ENCODE peak calls at places on chromosomes 1 and 21, in five cellular contexts. One of them, this sample, is unnamed.

GRCh38 chr1:96492236-96492635 is 229.3 kb upstream of the PTBP2 start:
- DNase-seq in cardiac muscle cell: peak; percentile 7
- DNase-seq in upper lobe of right lung: no peak
- DNase-seq in HepG2: no peak
- DNase-seq in uterus: no peak
- DNase-seq in this sample: no peak

GRCh38 chr1:230265200-230266115 is 160.7 kb downstream of the PGBD5 start:
- DNase-seq in cardiac muscle cell: no peak
- DNase-seq in HepG2: no peak
- DNase-seq in uterus: no peak
- DNase-seq in upper lobe of right lung: peak; percentile 48
- DNase-seq in this sample: no peak

GRCh38 chr1:28340221-28340974 is 11.6 kb downstream of the MED18 start:
- DNase-seq in uterus: no peak
- DNase-seq in HepG2: no peak
- DNase-seq in cardiac muscle cell: no peak
- DNase-seq in upper lobe of right lung: no peak
- DNase-seq in this sample: no peak

GRCh38 chr1:53340660-53341520 is 13.0 kb upstream of the LRP8 start:
- DNase-seq in HepG2: no peak
- DNase-seq in cardiac muscle cell: no peak
- DNase-seq in uterus: no peak
- DNase-seq in upper lobe of right lung: peak; percentile 41
- DNase-seq in this sample: no peak

GRCh38 chr1:92538413-92539061 is 51.8 kb upstream of the GFI1 start:
- DNase-seq in HepG2: no peak
- DNase-seq in cardiac muscle cell: no peak
- DNase-seq in uterus: no peak
- DNase-seq in upper lobe of right lung: no peak
- DNase-seq in this sample: no peak

GRCh38 chr1:15352122-15352957 is 57.3 kb upstream of the EFHD2 start:
- DNase-seq in HepG2: peak; percentile 80
- DNase-seq in cardiac muscle cell: peak; percentile 62
- DNase-seq in uterus: no peak
- DNase-seq in upper lobe of right lung: no peak
- DNase-seq in this sample: no peak

GRCh38 chr1:26472330-26472900 is at the start of gene HMGN2:
- DNase-seq in upper lobe of right lung: peak; percentile 96
- DNase-seq in cardiac muscle cell: peak; percentile 90
- DNase-seq in HepG2: peak; percentile 82
- DNase-seq in uterus: peak; percentile 91
- DNase-seq in this sample: peak; percentile 93

GRCh38 chr1:99825098-99825497 is 25.1 kb upstream of the AGL start:
- DNase-seq in upper lobe of right lung: no peak
- DNase-seq in uterus: no peak
- DNase-seq in cardiac muscle cell: no peak
- DNase-seq in HepG2: no peak
- DNase-seq in this sample: no peak

GRCh38 chr1:209835782-209836298 is 8.1 kb downstream of the UTP25 start:
- DNase-seq in cardiac muscle cell: peak; percentile 9
- DNase-seq in uterus: no peak
- DNase-seq in upper lobe of right lung: no peak
- DNase-seq in HepG2: no peak
- DNase-seq in this sample: no peak

GRCh38 chr1:79472067-79472656 is 465.6 kb upstream of the ADGRL4 start:
- DNase-seq in HepG2: no peak
- DNase-seq in cardiac muscle cell: no peak
- DNase-seq in uterus: no peak
- DNase-seq in upper lobe of right lung: no peak
- DNase-seq in this sample: no peak

GRCh38 chr1:67608661-67609571 is 76.1 kb upstream of the GADD45A start:
- DNase-seq in cardiac muscle cell: peak; percentile 7
- DNase-seq in uterus: no peak
- DNase-seq in HepG2: no peak
- DNase-seq in upper lobe of right lung: no peak
- DNase-seq in this sample: no peak

GRCh38 chr1:172287207-172287606 is 133.3 kb upstream of the C1orf105 start:
- DNase-seq in cardiac muscle cell: peak; percentile 83
- DNase-seq in HepG2: no peak
- DNase-seq in uterus: peak; percentile 75
- DNase-seq in upper lobe of right lung: no peak
- DNase-seq in this sample: no peak

GRCh38 chr1:179080866-179081695 is 789 bp upstream of the TOR3A start:
- DNase-seq in upper lobe of right lung: no peak
- DNase-seq in HepG2: no peak
- DNase-seq in uterus: no peak
- DNase-seq in cardiac muscle cell: no peak
- DNase-seq in this sample: no peak

GRCh38 chr1:199172286-199173124 is 533.7 kb downstream of the PTPRC start:
- DNase-seq in upper lobe of right lung: no peak
- DNase-seq in HepG2: no peak
- DNase-seq in uterus: no peak
- DNase-seq in cardiac muscle cell: no peak
- DNase-seq in this sample: no peak

GRCh38 chr1:228392111-228392936 is 14.3 kb downstream of the TRIM11 start:
- DNase-seq in cardiac muscle cell: no peak
- DNase-seq in HepG2: no peak
- DNase-seq in uterus: no peak
- DNase-seq in upper lobe of right lung: peak; percentile 36
- DNase-seq in this sample: no peak

GRCh38 chr21:42234464-42235241 is 15.7 kb downstream of the ABCG1 start:
- DNase-seq in HepG2: peak; percentile 4
- DNase-seq in uterus: peak; percentile 55
- DNase-seq in upper lobe of right lung: peak; percentile 88
- DNase-seq in cardiac muscle cell: peak; percentile 40
- DNase-seq in this sample: peak; percentile 47

GRCh38 chr1:221576268-221576667 is 165.6 kb downstream of the DUSP10 start:
- DNase-seq in uterus: no peak
- DNase-seq in HepG2: no peak
- DNase-seq in cardiac muscle cell: peak; percentile 33
- DNase-seq in upper lobe of right lung: no peak
- DNase-seq in this sample: no peak

GRCh38 chr1:17075470-17076255 is 21.8 kb upstream of the SDHB start:
- DNase-seq in cardiac muscle cell: peak; percentile 11
- DNase-seq in uterus: no peak
- DNase-seq in HepG2: peak; percentile 37
- DNase-seq in upper lobe of right lung: no peak
- DNase-seq in this sample: no peak

GRCh38 chr1:55635856-55636255 is 420.7 kb upstream of the USP24 start:
- DNase-seq in cardiac muscle cell: peak; percentile 15
- DNase-seq in HepG2: no peak
- DNase-seq in uterus: no peak
- DNase-seq in upper lobe of right lung: no peak
- DNase-seq in this sample: no peak

GRCh38 chr1:10896673-10897072 is 100.2 kb upstream of the CASZ1 start:
- DNase-seq in uterus: no peak
- DNase-seq in HepG2: no peak
- DNase-seq in upper lobe of right lung: no peak
- DNase-seq in cardiac muscle cell: no peak
- DNase-seq in this sample: no peak

GRCh38 chr1:167555971-167556714 is 2.6 kb upstream of the CREG1 start:
- DNase-seq in cardiac muscle cell: peak; percentile 86
- DNase-seq in HepG2: peak; percentile 58
- DNase-seq in upper lobe of right lung: peak; percentile 75
- DNase-seq in uterus: peak; percentile 61
- DNase-seq in this sample: peak; percentile 78

GRCh38 chr1:53336146-53336545 is 8.3 kb upstream of the LRP8 start:
- DNase-seq in HepG2: no peak
- DNase-seq in uterus: no peak
- DNase-seq in cardiac muscle cell: no peak
- DNase-seq in upper lobe of right lung: peak; percentile 23
- DNase-seq in this sample: no peak

GRCh38 chr21:45378258-45378966 is 26.6 kb upstream of the COL18A1 start:
- DNase-seq in cardiac muscle cell: no peak
- DNase-seq in upper lobe of right lung: peak; percentile 48
- DNase-seq in HepG2: no peak
- DNase-seq in uterus: no peak
- DNase-seq in this sample: peak; percentile 26

GRCh38 chr1:27350673-27351540 is 9.1 kb downstream of the SYTL1 start:
- DNase-seq in upper lobe of right lung: peak; percentile 79
- DNase-seq in HepG2: peak; percentile 66
- DNase-seq in uterus: no peak
- DNase-seq in cardiac muscle cell: peak; percentile 60
- DNase-seq in this sample: peak; percentile 86

GRCh38 chr1:16727190-16728111 is 12.9 kb upstream of the RNU1-4 start:
- DNase-seq in upper lobe of right lung: peak; percentile 66
- DNase-seq in cardiac muscle cell: peak; percentile 22
- DNase-seq in uterus: peak; percentile 25
- DNase-seq in HepG2: peak; percentile 57
- DNase-seq in this sample: no peak

GRCh38 chr1:82019512-82019911 is 218.8 kb downstream of the ADGRL2 start:
- DNase-seq in uterus: no peak
- DNase-seq in cardiac muscle cell: no peak
- DNase-seq in HepG2: no peak
- DNase-seq in upper lobe of right lung: no peak
- DNase-seq in this sample: no peak

GRCh38 chr1:58739851-58740466 is 40.1 kb upstream of the MYSM1 start:
- DNase-seq in HepG2: peak; percentile 52
- DNase-seq in cardiac muscle cell: peak; percentile 79
- DNase-seq in upper lobe of right lung: no peak
- DNase-seq in uterus: no peak
- DNase-seq in this sample: no peak

GRCh38 chr1:21331752-21332480 is 41.7 kb upstream of the ECE1 start:
- DNase-seq in uterus: no peak
- DNase-seq in cardiac muscle cell: no peak
- DNase-seq in HepG2: no peak
- DNase-seq in upper lobe of right lung: no peak
- DNase-seq in this sample: no peak
- H3K4me1 ChIP-seq in uterus: peaks cover 38% of the 10 kb centered on the region
- H3K4me1 ChIP-seq in cardiac muscle cell: peaks cover 29% of the 10 kb centered on the region
- H3K4me1 ChIP-seq in HepG2: peaks cover 94% of the 10 kb centered on the region
- H3K4me1 ChIP-seq in upper lobe of right lung: peaks cover 61% of the 10 kb centered on the region
- H3K4me1 ChIP-seq in this sample: peaks cover 12% of the 10 kb centered on the region

DNA sequence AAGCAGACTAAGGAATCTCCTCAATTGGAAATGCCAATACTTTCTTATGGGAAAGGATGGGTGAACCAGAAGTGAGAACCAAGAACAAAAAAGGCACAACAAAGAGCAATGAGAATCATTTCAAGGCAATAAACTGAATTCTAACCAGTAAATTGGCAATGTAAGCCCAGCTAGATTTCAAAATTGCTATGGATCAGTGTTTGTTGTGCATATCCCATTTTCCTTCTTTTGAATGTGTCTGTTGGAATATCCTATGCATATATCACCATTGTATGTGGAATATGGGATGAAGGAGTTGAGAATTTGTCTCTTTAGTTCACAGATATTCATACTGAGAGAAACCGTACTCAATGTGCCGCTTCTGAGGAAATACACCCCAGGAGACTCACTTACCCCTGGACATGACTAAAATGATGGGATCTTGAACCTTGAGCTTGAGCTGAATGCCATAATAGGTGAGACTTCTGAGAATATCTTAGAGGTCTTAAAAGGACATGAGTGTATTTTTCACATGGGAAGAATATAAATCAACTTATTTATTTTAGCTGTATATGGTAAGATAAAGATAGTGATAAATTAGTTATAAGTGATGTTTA is 216.0 kb downstream of the BACH1 start:
- DNase-seq in uterus: no peak
- DNase-seq in upper lobe of right lung: no peak
- DNase-seq in cardiac muscle cell: no peak
- DNase-seq in HepG2: no peak
- DNase-seq in this sample: no peak
- H3K4me3 ChIP-seq in uterus: no peak overlapping the region
- H3K4me3 ChIP-seq in upper lobe of right lung: no peak overlapping the region
- H3K4me3 ChIP-seq in cardiac muscle cell: no peak overlapping the region
- H3K4me3 ChIP-seq in HepG2: no peak overlapping the region
- H3K4me3 ChIP-seq in this sample: no peak overlapping the region

GRCh38 chr1:206074839-206075238 is 21.9 kb downstream of the RHEX start:
- DNase-seq in cardiac muscle cell: peak; percentile 15
- DNase-seq in upper lobe of right lung: no peak
- DNase-seq in HepG2: no peak
- DNase-seq in uterus: no peak
- DNase-seq in this sample: no peak
- TF ChIP-seq CTCF in cardiac muscle cell: peak; percentile 17
- TF ChIP-seq CTCF in upper lobe of right lung: no peak
- TF ChIP-seq CTCF in HepG2: no peak
- TF ChIP-seq CTCF in uterus: no peak
- TF ChIP-seq CTCF in this sample: no peak

GRCh38 chr1:184416921-184417320 is 30.1 kb downstream of the C1orf21 start:
- DNase-seq in upper lobe of right lung: no peak
- DNase-seq in uterus: no peak
- DNase-seq in cardiac muscle cell: no peak
- DNase-seq in HepG2: no peak
- DNase-seq in this sample: no peak

GRCh38 chr1:184419734-184420161 is 32.9 kb downstream of the C1orf21 start:
- DNase-seq in cardiac muscle cell: peak; percentile 21
- DNase-seq in uterus: no peak
- DNase-seq in HepG2: no peak
- DNase-seq in upper lobe of right lung: no peak
- DNase-seq in this sample: no peak

GRCh38 chr1:184418955-184419733 is 32.3 kb downstream of the C1orf21 start:
- DNase-seq in HepG2: no peak
- DNase-seq in cardiac muscle cell: no peak
- DNase-seq in uterus: no peak
- DNase-seq in upper lobe of right lung: no peak
- DNase-seq in this sample: no peak

GRCh38 chr1:184412472-184412871 is 25.6 kb downstream of the C1orf21 start:
- DNase-seq in upper lobe of right lung: no peak
- DNase-seq in cardiac muscle cell: no peak
- DNase-seq in HepG2: no peak
- DNase-seq in uterus: no peak
- DNase-seq in this sample: no peak

DNA sequence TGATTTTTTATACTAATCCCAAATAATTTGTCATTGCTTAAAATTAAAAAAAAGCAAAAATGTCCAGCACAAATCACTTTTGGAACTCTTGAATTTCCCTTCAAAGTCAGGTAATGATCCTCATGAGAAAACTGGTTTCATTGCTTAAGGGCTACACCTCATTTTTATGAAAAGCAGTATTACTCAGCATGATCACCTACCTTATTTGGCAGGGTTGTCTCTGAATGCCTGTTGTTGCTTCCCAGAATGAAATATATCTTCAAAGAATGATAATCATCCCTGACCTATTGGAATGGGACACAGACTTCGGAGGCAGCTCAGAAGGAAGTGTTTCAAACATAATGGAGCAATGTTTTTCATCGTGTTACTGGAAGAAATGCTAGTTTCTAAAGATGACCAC is 29.6 kb downstream of the C1orf21 start:
- DNase-seq in cardiac muscle cell: no peak
- DNase-seq in uterus: no peak
- DNase-seq in upper lobe of right lung: no peak
- DNase-seq in HepG2: no peak
- DNase-seq in this sample: no peak
- H3K4me1 ChIP-seq in cardiac muscle cell: peaks cover 3% of the 10 kb centered on the region
- H3K4me1 ChIP-seq in uterus: peaks cover 8% of the 10 kb centered on the region
- H3K4me1 ChIP-seq in upper lobe of right lung: peaks cover 12% of the 10 kb centered on the region
- H3K4me1 ChIP-seq in HepG2: no peaks in the 10 kb centered on the region
- H3K4me1 ChIP-seq in this sample: no peaks in the 10 kb centered on the region